ENCODE peak calls at places on chromosomes 1 and 21, in seven cellular contexts. One of them, this sample, is unnamed.

GRCh38 chr1:116951175-116951935 is 41.6 kb downstream of the PTGFRN start:
- DNase-seq in brain microvascular endothelial cell: peak
- DNase-seq in GM06990: no peak
- DNase-seq in fibroblast of lung: peak
- DNase-seq in tibial nerve: peak
- DNase-seq in AG04449: no peak
- DNase-seq in cardiac fibroblast: peak
- DNase-seq in this sample: peak

GRCh38 chr1:218242171-218242570 is 42.9 kb upstream of the RRP15 start:
- DNase-seq in GM06990: no peak
- DNase-seq in AG04449: no peak
- DNase-seq in cardiac fibroblast: no peak
- DNase-seq in tibial nerve: no peak
- DNase-seq in brain microvascular endothelial cell: no peak
- DNase-seq in fibroblast of lung: no peak
- DNase-seq in this sample: no peak

GRCh38 chr21:43712268-43712942 is 6.5 kb upstream of the PDXK start:
- DNase-seq in AG04449: no peak
- DNase-seq in fibroblast of lung: no peak
- DNase-seq in GM06990: no peak
- DNase-seq in tibial nerve: no peak
- DNase-seq in brain microvascular endothelial cell: no peak
- DNase-seq in cardiac fibroblast: peak
- DNase-seq in this sample: no peak

GRCh38 chr1:63746129-63746864 is 27.5 kb upstream of the ROR1 start:
- DNase-seq in AG04449: peak
- DNase-seq in brain microvascular endothelial cell: peak
- DNase-seq in fibroblast of lung: peak
- DNase-seq in GM06990: no peak
- DNase-seq in cardiac fibroblast: peak
- DNase-seq in tibial nerve: no peak
- DNase-seq in this sample: peak

GRCh38 chr1:89273324-89273778 is 691 bp upstream of the GBP5 start:
- DNase-seq in tibial nerve: no peak
- DNase-seq in AG04449: no peak
- DNase-seq in GM06990: peak
- DNase-seq in brain microvascular endothelial cell: no peak
- DNase-seq in fibroblast of lung: no peak
- DNase-seq in cardiac fibroblast: no peak
- DNase-seq in this sample: no peak

GRCh38 chr1:199218065-199218464 is 579.2 kb downstream of the PTPRC start:
- DNase-seq in AG04449: no peak
- DNase-seq in brain microvascular endothelial cell: no peak
- DNase-seq in cardiac fibroblast: no peak
- DNase-seq in fibroblast of lung: no peak
- DNase-seq in tibial nerve: no peak
- DNase-seq in GM06990: no peak
- DNase-seq in this sample: no peak

GRCh38 chr1:59198565-59198964 is 98.3 kb upstream of the FGGY start:
- DNase-seq in GM06990: no peak
- DNase-seq in fibroblast of lung: peak
- DNase-seq in brain microvascular endothelial cell: no peak
- DNase-seq in tibial nerve: no peak
- DNase-seq in AG04449: no peak
- DNase-seq in cardiac fibroblast: no peak
- DNase-seq in this sample: peak

GRCh38 chr1:208132287-208132882 is 111.8 kb downstream of the PLXNA2 start:
- DNase-seq in brain microvascular endothelial cell: peak
- DNase-seq in fibroblast of lung: peak
- DNase-seq in AG04449: no peak
- DNase-seq in tibial nerve: peak
- DNase-seq in cardiac fibroblast: peak
- DNase-seq in GM06990: peak
- DNase-seq in this sample: peak

GRCh38 chr1:46638921-46639320 is 22.3 kb upstream of the MOB3C start:
- DNase-seq in cardiac fibroblast: no peak
- DNase-seq in GM06990: no peak
- DNase-seq in tibial nerve: no peak
- DNase-seq in brain microvascular endothelial cell: no peak
- DNase-seq in fibroblast of lung: no peak
- DNase-seq in AG04449: no peak
- DNase-seq in this sample: no peak

GRCh38 chr1:110258734-110259133 is 48.6 kb downstream of the KCNC4 start:
- DNase-seq in fibroblast of lung: no peak
- DNase-seq in tibial nerve: no peak
- DNase-seq in cardiac fibroblast: no peak
- DNase-seq in GM06990: no peak
- DNase-seq in AG04449: no peak
- DNase-seq in brain microvascular endothelial cell: no peak
- DNase-seq in this sample: no peak

GRCh38 chr1:208137144-208137682 is 107.0 kb downstream of the PLXNA2 start:
- DNase-seq in fibroblast of lung: peak
- DNase-seq in tibial nerve: no peak
- DNase-seq in brain microvascular endothelial cell: no peak
- DNase-seq in AG04449: no peak
- DNase-seq in cardiac fibroblast: no peak
- DNase-seq in GM06990: no peak
- DNase-seq in this sample: no peak

GRCh38 chr1:24878775-24879742 is 51.0 kb downstream of the RUNX3 start:
- DNase-seq in fibroblast of lung: no peak
- DNase-seq in cardiac fibroblast: peak
- DNase-seq in brain microvascular endothelial cell: peak
- DNase-seq in GM06990: no peak
- DNase-seq in AG04449: peak
- DNase-seq in tibial nerve: no peak
- DNase-seq in this sample: peak

GRCh38 chr1:145750444-145750843 is 31.1 kb downstream of the CD160 start:
- DNase-seq in fibroblast of lung: no peak
- DNase-seq in tibial nerve: no peak
- DNase-seq in AG04449: no peak
- DNase-seq in GM06990: no peak
- DNase-seq in cardiac fibroblast: no peak
- DNase-seq in brain microvascular endothelial cell: no peak
- DNase-seq in this sample: no peak

GRCh38 chr1:55503663-55504305 is 288.6 kb upstream of the USP24 start:
- DNase-seq in cardiac fibroblast: peak
- DNase-seq in tibial nerve: no peak
- DNase-seq in AG04449: no peak
- DNase-seq in GM06990: no peak
- DNase-seq in fibroblast of lung: peak
- DNase-seq in brain microvascular endothelial cell: no peak
- DNase-seq in this sample: no peak

GRCh38 chr1:151444791-151445177 is 14.5 kb downstream of the POGZ start:
- DNase-seq in cardiac fibroblast: no peak
- DNase-seq in tibial nerve: no peak
- DNase-seq in brain microvascular endothelial cell: no peak
- DNase-seq in GM06990: no peak
- DNase-seq in AG04449: no peak
- DNase-seq in fibroblast of lung: no peak
- DNase-seq in this sample: no peak

GRCh38 chr1:39001516-39002389 is 10.7 kb downstream of the AKIRIN1 start:
- DNase-seq in fibroblast of lung: no peak
- DNase-seq in GM06990: no peak
- DNase-seq in AG04449: no peak
- DNase-seq in brain microvascular endothelial cell: no peak
- DNase-seq in tibial nerve: no peak
- DNase-seq in cardiac fibroblast: no peak
- DNase-seq in this sample: no peak

GRCh38 chr1:39003787-39004186 is 12.7 kb downstream of the AKIRIN1 start:
- DNase-seq in tibial nerve: no peak
- DNase-seq in GM06990: no peak
- DNase-seq in fibroblast of lung: no peak
- DNase-seq in AG04449: no peak
- DNase-seq in cardiac fibroblast: peak
- DNase-seq in brain microvascular endothelial cell: no peak
- DNase-seq in this sample: no peak

GRCh38 chr1:39006287-39006686 is 15.2 kb downstream of the AKIRIN1 start:
- DNase-seq in tibial nerve: no peak
- DNase-seq in GM06990: no peak
- DNase-seq in cardiac fibroblast: no peak
- DNase-seq in AG04449: no peak
- DNase-seq in fibroblast of lung: no peak
- DNase-seq in brain microvascular endothelial cell: no peak
- DNase-seq in this sample: no peak

GRCh38 chr1:39003464-39003752 is 12.3 kb downstream of the AKIRIN1 start:
- DNase-seq in AG04449: no peak
- DNase-seq in GM06990: no peak
- DNase-seq in tibial nerve: no peak
- DNase-seq in cardiac fibroblast: no peak
- DNase-seq in fibroblast of lung: no peak
- DNase-seq in brain microvascular endothelial cell: no peak
- DNase-seq in this sample: no peak

DNA sequence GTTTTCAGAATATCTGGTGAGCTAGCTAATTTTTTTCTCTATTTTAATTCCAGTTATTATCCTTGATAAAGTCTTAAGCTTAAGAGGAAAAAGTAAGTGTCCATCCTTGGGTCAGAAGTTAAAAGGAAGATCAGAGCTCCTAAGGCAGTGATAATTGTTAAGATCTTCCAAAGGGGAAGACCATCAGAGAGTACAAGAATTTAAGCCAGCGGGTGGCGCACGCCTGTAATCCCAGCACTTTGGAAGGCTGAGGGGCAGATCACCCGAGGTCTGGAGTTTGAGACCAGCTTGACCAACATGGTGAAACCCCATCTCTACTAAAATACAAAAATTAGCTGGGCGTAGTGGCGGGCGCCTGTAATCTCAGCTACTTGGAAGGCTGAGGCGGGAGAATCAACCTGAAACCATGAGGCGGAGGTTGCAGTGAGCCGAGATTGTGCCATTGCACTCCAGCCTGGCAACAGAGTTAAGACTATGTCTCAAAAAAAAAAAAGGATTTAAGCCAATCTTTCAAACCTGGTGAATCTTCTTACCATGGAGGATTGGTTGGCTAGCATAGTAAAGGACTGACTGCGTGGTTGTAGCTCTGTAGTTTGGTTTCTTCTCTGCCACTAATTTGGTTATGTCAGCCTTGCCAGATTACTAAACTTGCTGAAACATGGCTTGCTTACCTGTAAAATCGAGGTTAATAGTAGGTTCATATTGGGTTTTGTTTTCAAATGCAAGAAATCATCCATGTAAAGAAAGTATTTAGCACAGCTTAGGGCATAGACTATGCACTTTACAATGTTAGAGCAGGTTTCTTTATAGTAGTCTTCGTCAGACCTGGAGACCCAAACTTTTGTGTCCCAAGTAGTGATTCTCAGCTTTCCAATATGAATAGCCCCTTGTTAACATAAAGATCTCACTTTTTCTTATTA is 15.9 kb downstream of the AKIRIN1 start:
- DNase-seq in AG04449: no peak
- DNase-seq in fibroblast of lung: no peak
- DNase-seq in tibial nerve: no peak
- DNase-seq in cardiac fibroblast: no peak
- DNase-seq in brain microvascular endothelial cell: no peak
- DNase-seq in GM06990: no peak
- DNase-seq in this sample: no peak
- TF ChIP-seq CTCF in AG04449: no peak
- TF ChIP-seq CTCF in fibroblast of lung: no peak
- TF ChIP-seq CTCF in tibial nerve: no peak
- TF ChIP-seq CTCF in cardiac fibroblast: no peak
- TF ChIP-seq CTCF in brain microvascular endothelial cell: no peak
- TF ChIP-seq CTCF in GM06990: no peak
- TF ChIP-seq CTCF in this sample: no peak

DNA sequence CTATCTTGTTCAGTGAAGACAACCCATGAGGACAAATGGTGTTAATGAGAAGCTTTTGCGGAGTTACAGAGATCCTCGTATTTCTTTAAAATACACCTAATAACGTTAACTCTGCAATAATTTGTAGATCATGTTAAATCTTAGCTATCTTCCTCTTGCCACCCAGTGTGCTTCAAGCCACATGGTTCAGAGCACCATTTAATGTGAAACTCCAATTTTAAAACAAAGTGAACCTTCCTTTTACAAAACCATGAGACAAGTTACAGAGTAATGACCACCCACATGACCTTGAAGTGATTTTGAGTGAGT is 1.7 kb upstream of the KCNE2 start:
- DNase-seq in GM06990: no peak
- DNase-seq in AG04449: no peak
- DNase-seq in tibial nerve: no peak
- DNase-seq in fibroblast of lung: no peak
- DNase-seq in brain microvascular endothelial cell: no peak
- DNase-seq in cardiac fibroblast: no peak
- DNase-seq in this sample: no peak
- TF ChIP-seq CTCF in GM06990: no peak
- TF ChIP-seq CTCF in AG04449: no peak
- TF ChIP-seq CTCF in tibial nerve: no peak
- TF ChIP-seq CTCF in fibroblast of lung: no peak
- TF ChIP-seq CTCF in brain microvascular endothelial cell: no peak
- TF ChIP-seq CTCF in cardiac fibroblast: no peak
- TF ChIP-seq CTCF in this sample: no peak

DNA sequence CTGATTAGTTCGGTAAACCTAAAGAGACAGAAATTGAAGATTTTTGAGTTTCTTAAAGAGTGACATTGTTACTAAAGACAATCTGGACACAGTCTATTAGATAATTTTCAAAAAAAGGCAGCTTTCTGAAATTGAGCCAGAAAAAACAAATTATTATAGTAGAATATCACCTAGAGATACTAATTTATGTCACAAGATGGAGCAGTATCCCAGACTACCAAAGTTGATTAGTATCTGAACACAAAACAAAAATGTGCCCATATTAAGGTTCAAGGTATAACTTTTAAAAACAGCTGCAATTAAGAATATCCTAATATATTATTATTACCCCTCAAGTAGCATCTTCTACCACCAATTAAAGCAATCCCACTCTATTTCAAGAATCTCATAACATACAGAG is 40.5 kb upstream of the SYT2 start:
- DNase-seq in tibial nerve: no peak
- DNase-seq in brain microvascular endothelial cell: no peak
- DNase-seq in fibroblast of lung: no peak
- DNase-seq in AG04449: no peak
- DNase-seq in cardiac fibroblast: no peak
- DNase-seq in GM06990: no peak
- DNase-seq in this sample: no peak
- TF ChIP-seq CTCF in tibial nerve: no peak
- TF ChIP-seq CTCF in brain microvascular endothelial cell: no peak
- TF ChIP-seq CTCF in fibroblast of lung: no peak
- TF ChIP-seq CTCF in AG04449: no peak
- TF ChIP-seq CTCF in cardiac fibroblast: no peak
- TF ChIP-seq CTCF in GM06990: no peak
- TF ChIP-seq CTCF in this sample: no peak

DNA sequence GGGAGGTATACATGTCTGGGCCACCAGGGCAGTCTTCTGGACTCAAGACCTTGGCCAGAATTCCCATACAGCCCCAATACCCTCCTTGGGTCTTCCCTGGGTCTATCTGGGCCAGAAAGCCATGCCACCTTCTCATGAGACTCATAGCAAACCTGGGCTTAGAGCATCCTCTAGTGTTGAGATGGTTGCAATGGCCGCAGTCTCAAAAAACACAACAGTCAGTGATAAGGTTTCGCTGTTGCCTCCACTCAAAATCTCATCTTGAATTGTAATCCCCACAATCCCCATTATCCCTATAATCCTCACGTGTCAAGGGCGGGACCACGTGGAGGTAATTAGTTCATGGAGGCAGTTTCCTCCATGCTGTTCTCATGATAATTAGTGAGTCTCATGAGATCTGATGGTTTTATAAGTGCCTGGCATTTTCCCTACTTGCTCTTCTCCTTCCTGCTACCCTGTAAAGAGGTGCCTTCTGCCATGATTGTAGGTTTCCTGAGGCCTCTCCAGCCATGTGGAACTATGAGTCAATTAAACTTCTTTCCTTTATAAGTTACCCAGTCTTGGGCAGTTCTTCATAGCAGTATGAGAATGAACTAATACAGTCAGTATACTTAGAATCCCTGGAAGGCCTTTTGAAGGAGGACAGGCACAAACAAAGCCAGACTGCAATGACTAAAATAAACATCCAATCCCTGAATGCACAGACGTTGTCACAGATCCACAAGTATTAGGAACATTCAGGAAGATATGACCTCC is 77.0 kb downstream of the CTH start:
- DNase-seq in AG04449: no peak
- DNase-seq in tibial nerve: no peak
- DNase-seq in GM06990: no peak
- DNase-seq in cardiac fibroblast: peak
- DNase-seq in brain microvascular endothelial cell: peak
- DNase-seq in fibroblast of lung: peak
- DNase-seq in this sample: no peak
- TF ChIP-seq CTCF in AG04449: peak
- TF ChIP-seq CTCF in tibial nerve: peak
- TF ChIP-seq CTCF in GM06990: peak
- TF ChIP-seq CTCF in cardiac fibroblast: peak
- TF ChIP-seq CTCF in brain microvascular endothelial cell: peak
- TF ChIP-seq CTCF in fibroblast of lung: peak
- TF ChIP-seq CTCF in this sample: peak